ENCODE peak calls at places on chromosomes 11 and 22, in four cellular contexts. One of them, this sample, is unnamed. For H3K9me3, the result is how much of the 10 kb centered on the place peaks cover.

GRCh38 chr22:22123960-22124278 is 120.7 kb upstream of the VPREB1 start:
- DNase-seq in IMR-90: no peak
- DNase-seq in uterus: no peak
- DNase-seq in kidney: no peak
- DNase-seq in this sample: no peak

GRCh38 chr11:6204708-6205107 is 649 bp upstream of the C11orf42 start:
- DNase-seq in uterus: no peak
- DNase-seq in kidney: no peak
- DNase-seq in IMR-90: no peak
- DNase-seq in this sample: no peak

GRCh38 chr22:25485626-25486545 is 78.6 kb upstream of the GRK3 start:
- DNase-seq in uterus: no peak
- DNase-seq in IMR-90: peak
- DNase-seq in kidney: no peak
- DNase-seq in this sample: no peak

GRCh38 chr22:49628351-49629023 is 199.2 kb downstream of the BRD1 start:
- DNase-seq in uterus: no peak
- DNase-seq in kidney: peak
- DNase-seq in IMR-90: no peak
- DNase-seq in this sample: no peak

GRCh38 chr11:62919476-62919875 is 1.7 kb downstream of the CHRM1 start:
- DNase-seq in IMR-90: no peak
- DNase-seq in uterus: no peak
- DNase-seq in kidney: no peak
- DNase-seq in this sample: no peak

GRCh38 chr11:115672999-115673411 is 168.8 kb upstream of the CADM1 start:
- DNase-seq in uterus: no peak
- DNase-seq in kidney: no peak
- DNase-seq in IMR-90: peak
- DNase-seq in this sample: no peak

GRCh38 chr11:2919837-2920236 is 9.4 kb downstream of the PHLDA2 start:
- DNase-seq in IMR-90: no peak
- DNase-seq in kidney: peak
- DNase-seq in uterus: no peak
- DNase-seq in this sample: no peak

GRCh38 chr11:31973175-31973574 is 117.7 kb upstream of the RCN1 start:
- DNase-seq in kidney: no peak
- DNase-seq in IMR-90: no peak
- DNase-seq in uterus: no peak
- DNase-seq in this sample: no peak

GRCh38 chr11:72224587-72225410 is at the start of gene INPPL1:
- DNase-seq in kidney: peak
- DNase-seq in uterus: peak
- DNase-seq in IMR-90: no peak
- DNase-seq in this sample: peak

GRCh38 chr11:35629914-35630313 is 11.7 kb downstream of the FJX1 start:
- DNase-seq in uterus: no peak
- DNase-seq in IMR-90: peak
- DNase-seq in kidney: no peak
- DNase-seq in this sample: no peak

GRCh38 chr11:19829109-19829790 is 116.6 kb downstream of the NAV2 start:
- DNase-seq in uterus: no peak
- DNase-seq in IMR-90: no peak
- DNase-seq in kidney: no peak
- DNase-seq in this sample: no peak

GRCh38 chr11:46247664-46248063 is 29.8 kb upstream of the CREB3L1 start:
- DNase-seq in IMR-90: peak
- DNase-seq in kidney: no peak
- DNase-seq in uterus: no peak
- DNase-seq in this sample: peak

GRCh38 chr11:66006134-66006890 is 4.0 kb downstream of the BANF1 start:
- DNase-seq in uterus: no peak
- DNase-seq in kidney: peak
- DNase-seq in IMR-90: no peak
- DNase-seq in this sample: no peak

GRCh38 chr22:29481265-29482000 is 1.4 kb downstream of the NEFH start:
- DNase-seq in kidney: no peak
- DNase-seq in IMR-90: no peak
- DNase-seq in uterus: no peak
- DNase-seq in this sample: no peak

GRCh38 chr11:46745995-46746394 is 27.0 kb downstream of the F2 start:
- DNase-seq in kidney: no peak
- DNase-seq in uterus: no peak
- DNase-seq in IMR-90: no peak
- DNase-seq in this sample: no peak

GRCh38 chr22:39559456-39560105 is 11.0 kb upstream of the CACNA1I start:
- DNase-seq in uterus: no peak
- DNase-seq in IMR-90: no peak
- DNase-seq in kidney: no peak
- DNase-seq in this sample: no peak

GRCh38 chr11:127618721-127619120 is 618.2 kb upstream of the KIRREL3 start:
- DNase-seq in kidney: no peak
- DNase-seq in IMR-90: no peak
- DNase-seq in uterus: no peak
- DNase-seq in this sample: no peak

GRCh38 chr11:44945639-44946038 is 5.0 kb downstream of the TP53I11 start:
- DNase-seq in uterus: no peak
- DNase-seq in IMR-90: no peak
- DNase-seq in kidney: no peak
- DNase-seq in this sample: no peak

GRCh38 chr22:28297504-28297903 is 378.4 kb upstream of the PITPNB start:
- DNase-seq in kidney: no peak
- DNase-seq in IMR-90: peak
- DNase-seq in uterus: no peak
- DNase-seq in this sample: no peak

GRCh38 chr22:48244388-48245118 is 1482.1 kb downstream of the TBC1D22A start:
- DNase-seq in IMR-90: no peak
- DNase-seq in kidney: no peak
- DNase-seq in uterus: no peak
- DNase-seq in this sample: no peak

GRCh38 chr22:48241658-48242057 is 1479.2 kb downstream of the TBC1D22A start:
- DNase-seq in uterus: no peak
- DNase-seq in kidney: peak
- DNase-seq in IMR-90: no peak
- DNase-seq in this sample: no peak

GRCh38 chr22:48240165-48240934 is 1477.9 kb downstream of the TBC1D22A start:
- DNase-seq in uterus: no peak
- DNase-seq in kidney: no peak
- DNase-seq in IMR-90: no peak
- DNase-seq in this sample: no peak

GRCh38 chr22:48240935-48241230 is 1478.4 kb downstream of the TBC1D22A start:
- DNase-seq in IMR-90: no peak
- DNase-seq in uterus: no peak
- DNase-seq in kidney: no peak
- DNase-seq in this sample: no peak

GRCh38 chr22:48242461-48242864 is 1480.0 kb downstream of the TBC1D22A start:
- DNase-seq in IMR-90: no peak
- DNase-seq in kidney: no peak
- DNase-seq in uterus: no peak
- DNase-seq in this sample: no peak
- H3K9me3 ChIP-seq in IMR-90: half or more
- H3K9me3 ChIP-seq in kidney: under half
- H3K9me3 ChIP-seq in uterus: under half
- H3K9me3 ChIP-seq in this sample: under half

GRCh38 chr11:50220651-50221050 is 188.0 kb downstream of the OR4C45 start:
- DNase-seq in uterus: no peak
- DNase-seq in kidney: no peak
- DNase-seq in IMR-90: no peak
- DNase-seq in this sample: no peak
- H3K9me3 ChIP-seq in uterus: under half
- H3K9me3 ChIP-seq in kidney: under half
- H3K9me3 ChIP-seq in IMR-90: under half
- H3K9me3 ChIP-seq in this sample: under half

GRCh38 chr11:77580712-77581337 is 8.9 kb upstream of the AQP11 start:
- DNase-seq in kidney: no peak
- DNase-seq in uterus: no peak
- DNase-seq in IMR-90: peak
- DNase-seq in this sample: no peak
- H3K9me3 ChIP-seq in kidney: under half
- H3K9me3 ChIP-seq in uterus: under half
- H3K9me3 ChIP-seq in IMR-90: under half
- H3K9me3 ChIP-seq in this sample: under half

GRCh38 chr22:48507595-48508350 is 1319.9 kb downstream of the BRD1 start:
- DNase-seq in uterus: no peak
- DNase-seq in kidney: no peak
- DNase-seq in IMR-90: no peak
- DNase-seq in this sample: no peak

GRCh38 chr22:48504519-48505140 is 1323.0 kb downstream of the BRD1 start:
- DNase-seq in kidney: peak
- DNase-seq in IMR-90: no peak
- DNase-seq in uterus: no peak
- DNase-seq in this sample: no peak

GRCh38 chr22:48505891-48506290 is 1321.8 kb downstream of the BRD1 start:
- DNase-seq in IMR-90: no peak
- DNase-seq in kidney: peak
- DNase-seq in uterus: no peak
- DNase-seq in this sample: no peak

GRCh38 chr22:48506506-48507145 is 1321.0 kb downstream of the BRD1 start:
- DNase-seq in uterus: no peak
- DNase-seq in IMR-90: no peak
- DNase-seq in kidney: peak
- DNase-seq in this sample: no peak

DNA sequence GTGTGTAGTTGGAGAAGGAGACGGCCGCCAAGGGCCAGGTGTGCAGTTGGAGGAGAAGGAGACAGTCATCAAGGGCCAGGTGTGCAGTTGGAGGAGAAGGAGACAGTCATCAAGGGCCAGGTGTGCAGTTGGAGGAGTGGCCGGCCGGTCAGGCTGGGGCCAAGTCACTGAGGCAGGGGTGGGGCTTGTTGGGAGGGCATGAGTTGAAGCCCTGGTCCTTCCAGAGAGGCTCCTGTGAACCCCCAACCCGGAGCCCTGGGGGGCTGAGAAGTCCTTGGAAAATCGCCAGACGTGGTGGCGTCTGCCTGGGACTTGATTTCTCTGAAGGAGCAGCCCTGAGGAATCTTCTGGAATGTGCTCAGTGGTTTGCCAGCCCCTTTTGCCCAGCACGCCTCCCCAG is 1320.5 kb downstream of the BRD1 start:
- DNase-seq in kidney: no peak
- DNase-seq in uterus: no peak
- DNase-seq in IMR-90: no peak
- DNase-seq in this sample: no peak
- H3K9me3 ChIP-seq in kidney: under half
- H3K9me3 ChIP-seq in uterus: under half
- H3K9me3 ChIP-seq in IMR-90: half or more
- H3K9me3 ChIP-seq in this sample: under half

DNA sequence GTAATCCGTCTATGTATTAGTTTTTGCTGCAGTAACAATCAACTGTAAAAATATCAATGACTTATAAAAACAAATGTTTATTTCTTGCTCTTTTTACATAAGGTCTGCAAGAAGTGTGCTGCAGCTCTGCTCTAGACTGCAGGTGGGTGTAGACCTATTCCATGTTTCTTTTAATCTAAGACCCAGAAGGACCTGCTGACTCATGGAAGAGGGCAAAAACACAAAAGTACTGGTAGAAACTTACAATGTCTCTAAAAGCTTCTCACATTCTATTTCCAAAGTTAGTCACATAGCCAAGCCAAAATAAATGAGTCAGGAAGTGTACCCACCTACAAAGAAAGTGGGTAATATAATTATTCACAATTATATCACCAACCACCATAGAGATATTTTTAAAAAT is 435.9 kb upstream of the FAT3 start:
- DNase-seq in kidney: no peak
- DNase-seq in IMR-90: no peak
- DNase-seq in uterus: no peak
- DNase-seq in this sample: no peak
- H3K9me3 ChIP-seq in kidney: under half
- H3K9me3 ChIP-seq in IMR-90: under half
- H3K9me3 ChIP-seq in uterus: under half
- H3K9me3 ChIP-seq in this sample: under half